ENCODE peak calls at places on chromosomes 4 and X, in four cellular contexts. M, B, I and N are unnamed samples.

GRCh38 chrX:40175416-40176255 is 77.9 kb upstream of the BCOR start:
- DNase-seq in M (peak; percentile 61), B (peak; percentile 65), I (peak; percentile 91), N (peak; percentile 75)

GRCh38 chr4:153418581-153418980 is 47.6 kb upstream of the TMEM131L start:
- DNase-seq in M (no peak), B (no peak), I (no peak), N (no peak)

GRCh38 chrX:11434607-11435006 is 141.4 kb downstream of the AMELX start:
- DNase-seq in M (no peak), B (no peak), I (no peak), N (no peak)

GRCh38 chrX:135273162-135273561 is 21.3 kb downstream of the ETDA start:
- DNase-seq in M (no peak), B (no peak), I (no peak), N (no peak)

GRCh38 chrX:16671005-16671404 is 21.0 kb downstream of the S100G start:
- DNase-seq in M (no peak), B (no peak), I (no peak), N (peak; percentile 19)

GRCh38 chr4:15648600-15648999 is 6.6 kb downstream of the FBXL5 start:
- DNase-seq in M (no peak), B (no peak), I (no peak), N (no peak)

GRCh38 chr4:69800599-69800998 is 40.2 kb upstream of the SULT1B1 start:
- DNase-seq in M (no peak), B (no peak), I (no peak), N (no peak)

GRCh38 chr4:119873794-119874325 is 192.8 kb downstream of the MAD2L1 start:
- DNase-seq in M (no peak), B (no peak), I (no peak), N (no peak)

GRCh38 chr4:92305878-92306520 is 2.2 kb downstream of the GRID2 start:
- DNase-seq in M (no peak), B (no peak), I (no peak), N (peak; percentile 19)

GRCh38 chrX:21193196-21193595 is 181.0 kb upstream of the CNKSR2 start:
- DNase-seq in M (no peak), B (no peak), I (no peak), N (no peak)

GRCh38 chrX:84441143-84441542 is 61.1 kb downstream of the HDX start:
- DNase-seq in M (no peak), B (no peak), I (no peak), N (no peak)

GRCh38 chr4:68995292-68995691 is 43.7 kb upstream of the UGT2A3 start:
- DNase-seq in M (no peak), B (no peak), I (no peak), N (no peak)

GRCh38 chr4:51906167-51906647 is 63.3 kb downstream of the DCUN1D4 start:
- DNase-seq in M (no peak), B (no peak), I (no peak), N (no peak)

GRCh38 chrX:35622601-35623000 is 175.5 kb upstream of the MAGEB16 start:
- DNase-seq in M (no peak), B (no peak), I (no peak), N (no peak)

GRCh38 chrX:74636749-74637314 is 22.4 kb upstream of the RLIM start:
- DNase-seq in M (no peak), B (no peak), I (no peak), N (no peak)

GRCh38 chr4:122783301-122784215 is 43.1 kb upstream of the FGF2 start:
- DNase-seq in M (peak; percentile 53), B (no peak), I (peak; percentile 64), N (peak; percentile 30)

GRCh38 chrX:40333344-40333743 is 235.6 kb upstream of the BCOR start:
- DNase-seq in M (no peak), B (no peak), I (no peak), N (no peak)

GRCh38 chr4:126897038-126897437 is 735.7 kb upstream of the INTU start:
- DNase-seq in M (no peak), B (no peak), I (no peak), N (no peak)

GRCh38 chr4:18020145-18020670 is 1.3 kb downstream of the LCORL start:
- DNase-seq in M (no peak), B (no peak), I (no peak), N (peak; percentile 25)

GRCh38 chr4:8917321-8917811 is 45.7 kb upstream of the HMX1 start:
- DNase-seq in M (no peak), B (peak; percentile 23), I (peak; percentile 54), N (no peak)

DNA sequence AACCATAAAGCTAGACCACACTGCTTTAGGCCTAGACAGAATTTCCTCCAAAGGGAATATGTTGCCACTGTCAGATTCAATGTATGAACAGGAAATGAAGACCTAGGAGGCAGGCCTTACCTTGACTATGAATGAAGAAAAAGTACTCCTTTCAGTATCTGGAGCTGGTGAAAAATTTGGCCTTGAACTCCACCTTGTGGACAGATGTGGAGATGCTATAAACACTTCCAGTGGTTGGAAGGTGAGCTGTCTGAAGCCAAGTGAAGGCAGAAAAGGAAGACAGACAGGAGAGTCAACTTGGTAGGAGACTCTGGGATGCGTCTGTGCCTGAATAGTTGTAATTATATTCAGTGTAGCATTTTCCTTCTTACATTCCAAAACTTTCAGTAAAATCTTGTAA is 17.2 kb downstream of the SPIN3 start:
- DNase-seq in M (no peak), B (no peak), I (no peak), N (peak; percentile 14)
- H3K27ac ChIP-seq in M (no peak overlapping the region), B (no peak overlapping the region), I (no peak overlapping the region), N (no peak overlapping the region)

GRCh38 chr4:106065018-106065417 is 169.7 kb downstream of the NPNT start:
- DNase-seq in M (no peak), B (no peak), I (no peak), N (no peak)
- TF ChIP-seq CTCF in M (peak; percentile 10), B (no peak), I (peak; percentile 7), N (no peak)

GRCh38 chr4:128242601-128243000 is 45.0 kb downstream of the PGRMC2 start:
- DNase-seq in M (no peak), B (no peak), I (no peak), N (no peak)

GRCh38 chr4:128244379-128244778 is 43.2 kb downstream of the PGRMC2 start:
- DNase-seq in M (no peak), B (no peak), I (no peak), N (no peak)

GRCh38 chr4:128241019-128241418 is 46.6 kb downstream of the PGRMC2 start:
- DNase-seq in M (no peak), B (no peak), I (no peak), N (no peak)

GRCh38 chr4:128241425-128241913 is 46.1 kb downstream of the PGRMC2 start:
- DNase-seq in M (no peak), B (no peak), I (no peak), N (no peak)

GRCh38 chr4:128241981-128242380 is 45.6 kb downstream of the PGRMC2 start:
- DNase-seq in M (no peak), B (no peak), I (no peak), N (no peak)
- H3K27ac ChIP-seq in M (no peak overlapping the region), B (no peak overlapping the region), I (no peak overlapping the region), N (no peak overlapping the region)

DNA sequence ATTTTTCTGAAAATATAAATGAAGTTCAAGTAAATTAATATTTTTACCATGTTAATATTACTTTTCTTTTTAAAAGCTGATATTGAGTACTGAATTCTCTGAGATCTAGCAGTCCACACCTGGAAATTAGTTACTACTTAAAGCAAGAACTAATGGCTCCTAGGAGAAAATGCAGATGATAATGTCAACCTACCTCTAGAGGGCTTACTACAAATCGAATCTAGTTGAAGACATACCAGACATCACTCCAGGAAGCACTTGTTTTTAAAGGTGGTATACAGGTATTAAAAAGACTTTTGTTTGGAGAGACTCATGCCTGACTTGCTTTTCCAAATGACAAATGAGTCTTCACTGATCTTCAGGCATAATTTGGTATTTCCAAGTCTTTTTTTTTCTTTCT is 516.4 kb upstream of the BOD1L1 start:
- DNase-seq in M (no peak), B (no peak), I (no peak), N (no peak)
- TF ChIP-seq CTCF in M (no peak), B (no peak), I (no peak), N (no peak)

GRCh38 chr4:112895785-112896184 is 153.7 kb upstream of the ANK2 start:
- DNase-seq in M (no peak), B (no peak), I (no peak), N (no peak)
- H3K27ac ChIP-seq in M (peak overlapping the region; percentile 37), B (no peak overlapping the region), I (no peak overlapping the region), N (no peak overlapping the region)

DNA sequence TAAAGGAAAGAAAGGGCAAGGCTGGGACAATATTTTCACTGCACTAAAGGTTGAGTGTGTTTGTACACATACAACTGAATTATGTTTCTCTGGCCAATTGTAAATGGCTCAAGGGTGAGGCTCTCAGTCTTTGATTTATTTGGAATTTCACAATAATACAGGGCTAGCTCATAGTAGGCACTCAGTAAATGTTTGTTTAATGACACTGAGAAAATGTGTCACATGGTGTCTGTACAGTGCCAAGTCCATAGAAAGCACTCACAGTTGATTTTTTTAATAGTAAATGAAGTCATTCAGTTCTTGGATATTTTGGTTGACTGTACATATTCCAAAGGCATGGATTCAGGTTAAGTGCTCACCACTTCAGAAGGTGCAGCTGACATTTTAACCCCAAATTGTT is 176.3 kb downstream of the IL1RAPL2 start:
- DNase-seq in M (no peak), B (no peak), I (no peak), N (no peak)
- TF ChIP-seq CTCF in M (no peak), B (no peak), I (no peak), N (no peak)

DNA sequence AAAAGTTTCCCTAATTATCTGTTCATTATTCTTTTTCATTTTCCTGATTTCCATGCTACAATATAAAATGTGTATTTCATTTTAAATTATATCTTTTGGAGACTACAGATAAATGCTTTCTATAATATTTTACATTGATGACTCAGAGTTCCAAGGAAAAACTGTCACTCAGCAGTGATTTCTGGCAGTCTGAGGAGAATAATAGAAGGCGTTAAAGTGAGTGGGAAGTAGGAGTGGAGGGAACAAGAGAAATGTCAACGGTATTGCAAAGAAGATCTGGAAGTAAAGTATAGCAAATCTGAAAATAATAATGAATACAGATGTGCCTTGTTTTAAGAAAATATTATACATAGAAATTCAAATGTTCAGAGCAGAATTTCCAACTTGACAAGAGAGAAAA is 293.6 kb upstream of the PITX2 start:
- DNase-seq in M (no peak), B (no peak), I (no peak), N (no peak)
- H3K27ac ChIP-seq in M (no peak overlapping the region), B (no peak overlapping the region), I (no peak overlapping the region), N (no peak overlapping the region)

GRCh38 chrX:153688900-153689590 is 1.3 kb downstream of the SLC6A8 start:
- DNase-seq in M (peak; percentile 45), B (peak; percentile 57), I (no peak), N (no peak)

GRCh38 chrX:153688071-153688470 is 345 bp downstream of the SLC6A8 start:
- DNase-seq in M (no peak), B (no peak), I (no peak), N (no peak)

GRCh38 chrX:153690466-153690865 is 2.7 kb downstream of the SLC6A8 start:
- DNase-seq in M (no peak), B (no peak), I (no peak), N (no peak)

GRCh38 chrX:153688534-153688899 is 791 bp downstream of the SLC6A8 start:
- DNase-seq in M (no peak), B (no peak), I (no peak), N (no peak)

GRCh38 chrX:153689654-153690465 is 2.1 kb downstream of the SLC6A8 start:
- DNase-seq in M (no peak), B (no peak), I (no peak), N (no peak)
- TF ChIP-seq CTCF in M (no peak), B (no peak), I (no peak), N (no peak)

GRCh38 chr4:140081582-140082398 is 72.2 kb downstream of the MAML3 start:
- DNase-seq in M (no peak), B (no peak), I (no peak), N (no peak)
- H3K27ac ChIP-seq in M (peak overlapping the region; percentile 81), B (no peak overlapping the region), I (no peak overlapping the region), N (no peak overlapping the region)